ENCODE peak calls at places on chromosomes 13 and 19, in eight cellular contexts. R is transverse colon, M is dorsolateral prefrontal cortex, V is psoas muscle, N is adrenal gland, B is DND-41, J is fibroblast of the aortic adventitia, Q is bronchial epithelial cell. F is an unnamed sample.

GRCh38 chr13:24097064-24097463 is 63.5 kb upstream of the SPATA13 start:
- DNase-seq in Q (peak; percentile 30), B (peak; percentile 57), M (no peak), J (peak; percentile 55), V (no peak), N (no peak), R (no peak), F (no peak)

GRCh38 chr19:29917911-29918310 is 24.1 kb upstream of the URI1 start:
- DNase-seq in N (peak; percentile 21), J (no peak), R (no peak), Q (no peak), M (no peak), V (no peak), B (no peak), F (no peak)

GRCh38 chr13:28473044-28473443 is 21.9 kb downstream of the FLT1 start:
- DNase-seq in Q (no peak), J (no peak), N (no peak), R (no peak), V (no peak), B (no peak), M (no peak), F (no peak)

GRCh38 chr19:35539850-35540249 is 5.6 kb upstream of the TMEM147 start:
- DNase-seq in B (no peak), J (no peak), Q (no peak), R (no peak), M (no peak), N (no peak), V (no peak), F (no peak)

GRCh38 chr13:50421457-50422130 is 406.4 kb downstream of the KCNRG start:
- DNase-seq in Q (peak; percentile 88), J (no peak), V (no peak), M (no peak), B (no peak), R (no peak), N (no peak), F (no peak)

GRCh38 chr19:45444318-45445041 is 20.8 kb upstream of the ERCC1 start:
- DNase-seq in Q (no peak), R (peak; percentile 96), M (peak; percentile 83), V (peak; percentile 97), J (peak; percentile 64), B (no peak), N (peak; percentile 96), F (no peak)

GRCh38 chr13:46615888-46616531 is 63.0 kb downstream of the LRCH1 start:
- DNase-seq in J (peak; percentile 70), M (no peak), B (no peak), Q (no peak), N (no peak), V (no peak), R (no peak), F (no peak)

GRCh38 chr13:46721054-46721453 is 75.9 kb downstream of the ESD start:
- DNase-seq in V (no peak), Q (peak; percentile 18), J (peak; percentile 77), M (peak; percentile 66), N (peak; percentile 71), B (peak; percentile 34), R (peak; percentile 39), F (peak; percentile 28)

GRCh38 chr13:96104516-96104915 is 14.6 kb downstream of the HS6ST3 start:
- DNase-seq in J (no peak), V (no peak), N (no peak), M (no peak), Q (peak; percentile 18), B (no peak), R (no peak), F (no peak)

GRCh38 chr19:28960986-28961705 is 251.8 kb downstream of the UQCRFS1 start:
- DNase-seq in J (peak; percentile 71), N (no peak), M (no peak), V (no peak), B (no peak), R (no peak), Q (no peak), F (no peak)

GRCh38 chr13:37486171-37486661 is 112.4 kb downstream of the POSTN start:
- DNase-seq in N (no peak), J (peak; percentile 58), B (no peak), R (no peak), M (no peak), Q (no peak), V (no peak), F (no peak)

GRCh38 chr13:78881746-78882145 is 222.8 kb upstream of the OBI1 start:
- DNase-seq in M (no peak), J (no peak), Q (no peak), N (no peak), B (no peak), V (no peak), R (no peak), F (no peak)

GRCh38 chr13:78876915-78877549 is 218.1 kb upstream of the OBI1 start:
- DNase-seq in R (no peak), Q (no peak), N (no peak), J (no peak), M (no peak), V (no peak), B (no peak), F (no peak)

GRCh38 chr13:78881054-78881453 is 222.1 kb upstream of the OBI1 start:
- DNase-seq in J (no peak), Q (no peak), V (no peak), M (no peak), N (no peak), R (no peak), B (no peak), F (no peak)

GRCh38 chr13:78875792-78876580 is 217.0 kb upstream of the OBI1 start:
- DNase-seq in M (no peak), N (no peak), V (no peak), B (peak; percentile 20), Q (no peak), J (no peak), R (no peak), F (no peak)
- TF ChIP-seq CTCF in M (no peak), N (no peak), V (no peak), B (peak; percentile 45), Q (no peak), J (no peak), R (no peak), F (no peak)

DNA sequence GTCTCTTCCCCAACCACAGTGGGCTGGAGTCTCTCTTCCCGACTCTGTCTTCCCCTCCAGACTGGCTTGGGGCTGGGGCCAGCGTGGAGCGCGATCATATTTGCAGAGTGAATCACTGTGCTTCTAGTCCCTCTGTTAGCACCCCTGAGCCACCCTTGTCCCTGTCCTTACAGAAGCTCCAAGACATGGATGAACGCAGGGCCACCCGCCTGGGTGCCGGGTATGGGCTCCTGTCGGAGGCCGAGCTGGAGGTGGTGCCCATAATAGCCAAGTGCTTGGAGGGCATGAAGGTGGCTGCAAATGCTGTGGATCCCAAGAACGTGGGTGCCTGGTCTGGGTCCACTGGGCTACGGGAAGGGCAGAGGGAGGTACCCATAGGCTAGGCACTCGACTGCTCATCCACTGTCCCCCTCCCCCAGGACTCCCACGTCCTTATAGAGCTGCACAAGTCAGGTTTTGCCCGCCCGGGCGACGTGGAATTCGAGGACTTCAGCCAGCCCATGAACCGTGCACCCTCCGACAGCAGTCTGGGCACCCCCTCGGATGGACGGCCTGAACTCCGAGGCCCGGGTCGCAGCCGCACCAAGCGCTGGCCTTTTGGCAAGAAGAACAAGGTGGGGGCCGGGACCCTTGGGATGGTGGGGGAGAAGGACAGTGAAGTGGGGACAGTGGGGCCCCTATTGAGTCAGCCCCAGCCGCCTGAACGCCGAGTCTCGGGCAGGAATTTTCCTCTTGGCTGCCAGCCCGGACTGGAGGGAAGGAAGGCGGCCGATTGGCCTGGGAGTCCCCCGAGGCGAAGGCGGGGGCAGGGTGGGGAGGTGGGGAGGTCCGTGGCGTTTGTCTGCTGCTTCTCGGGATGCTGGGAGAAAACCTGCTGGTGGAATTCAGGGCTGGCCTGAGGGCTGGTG is 5.2 kb downstream of the TRIP10 start:
- DNase-seq in R (peak; percentile 90), Q (peak; percentile 77), V (peak; percentile 95), N (peak; percentile 94), M (peak; percentile 40), B (no peak), J (peak; percentile 82), F (peak; percentile 53)
- H3K4me3 ChIP-seq in R (no peak overlapping the region), Q (no peak overlapping the region), V (peak overlapping the region; percentile 46), N (no peak overlapping the region), M (no peak overlapping the region), B (no peak overlapping the region), J (peak overlapping the region; percentile 28), F (peak overlapping the region; percentile 15)

GRCh38 chr19:15252398-15253018 is 20.3 kb upstream of the EPHX3 start:
- DNase-seq in V (peak; percentile 70), M (peak; percentile 66), B (peak; percentile 22), N (no peak), Q (no peak), R (no peak), J (peak; percentile 46), F (no peak)
- TF ChIP-seq CTCF in V (peak; percentile 44), M (peak; percentile 67), B (peak; percentile 59), N (peak; percentile 25), Q (peak; percentile 70), R (no peak), J (peak; percentile 50), F (peak; percentile 58)

DNA sequence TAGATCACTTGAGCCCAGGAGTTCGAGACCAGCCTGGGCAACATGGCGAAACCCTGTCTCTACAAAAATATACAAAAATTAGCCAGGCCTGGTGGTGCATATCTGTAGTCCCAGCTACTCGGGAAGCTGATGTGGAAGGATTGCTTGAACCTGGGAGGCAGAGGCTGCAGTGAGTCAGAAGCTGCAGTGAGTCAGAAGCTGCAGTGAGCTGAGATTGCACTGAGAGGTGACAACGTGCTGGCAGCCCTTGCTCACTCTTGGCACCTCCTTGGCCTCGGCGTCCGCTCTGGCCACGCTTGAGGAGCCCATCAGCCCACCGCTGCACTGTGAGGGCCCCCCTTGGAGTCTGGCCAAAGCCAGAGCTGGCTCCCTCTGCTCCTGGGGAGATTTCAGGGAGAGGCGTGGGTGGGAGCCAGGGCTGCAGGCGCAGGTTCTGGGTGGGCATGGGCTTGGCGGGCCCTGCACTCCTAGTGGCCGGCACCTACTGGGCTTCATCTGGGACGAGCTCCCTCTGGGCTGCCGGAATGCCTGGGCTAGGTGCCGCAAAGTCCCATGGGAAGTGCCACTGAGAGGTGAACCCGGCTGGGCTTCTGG is 39.5 kb upstream of the RPL21 start:
- DNase-seq in V (no peak), M (no peak), Q (peak; percentile 73), N (no peak), R (no peak), B (no peak), J (peak; percentile 69), F (no peak)
- H3K4me3 ChIP-seq in V (no peak overlapping the region), M (no peak overlapping the region), Q (no peak overlapping the region), N (no peak overlapping the region), R (no peak overlapping the region), B (no peak overlapping the region), J (no peak overlapping the region), F (no peak overlapping the region)

F was measured in astrocyte of the cerebellum.